ENCODE peak calls at places on chromosomes 7 and 10, in eight cellular contexts. J, Q, S, D, P, L, G and M are unnamed samples.

GRCh38 chr10:27392606-27393005 is 111.5 kb upstream of the RAB18 start:
- DNase-seq in G (no peak), D (no peak), L (no peak), P (no peak), J (no peak), S (no peak), Q (no peak), M (no peak)

GRCh38 chr7:366171-366916 is 76.4 kb downstream of the FOXL3 start:
- DNase-seq in S (no peak), L (peak; percentile 17), P (no peak), G (no peak), Q (peak; percentile 40), J (no peak), D (no peak), M (no peak)

GRCh38 chr7:27900006-27900405 is 160.0 kb downstream of the TAX1BP1 start:
- DNase-seq in G (peak; percentile 27), S (no peak), P (no peak), Q (no peak), D (no peak), J (no peak), L (no peak), M (no peak)

GRCh38 chr7:105841866-105842265 is 34.5 kb downstream of the ATXN7L1 start:
- DNase-seq in S (no peak), P (no peak), G (no peak), L (no peak), J (no peak), Q (no peak), D (no peak), M (no peak)

GRCh38 chr7:69213882-69214281 is 384.4 kb upstream of the AUTS2 start:
- DNase-seq in L (no peak), D (no peak), S (no peak), Q (no peak), P (no peak), G (peak; percentile 77), J (no peak), M (no peak)

GRCh38 chr7:129664029-129665012 is 52.8 kb downstream of the NRF1 start:
- DNase-seq in G (peak; percentile 75), J (peak; percentile 9), Q (peak; percentile 49), D (no peak), L (peak; percentile 83), S (peak; percentile 85), P (peak; percentile 82), M (no peak)

GRCh38 chr7:98257701-98258100 is 5.7 kb upstream of the TECPR1 start:
- DNase-seq in Q (no peak), D (no peak), G (no peak), P (no peak), J (no peak), S (no peak), L (no peak), M (no peak)

GRCh38 chr7:94654764-94655561 is 970 bp downstream of the SGCE start:
- DNase-seq in J (peak; percentile 34), S (peak; percentile 61), Q (peak; percentile 33), G (peak; percentile 77), L (peak; percentile 48), P (peak; percentile 68), D (no peak), M (no peak)

GRCh38 chr10:58807631-58808024 is 295.0 kb downstream of the BICC1 start:
- DNase-seq in D (no peak), Q (no peak), L (peak; percentile 63), J (no peak), P (peak; percentile 99), S (peak; percentile 56), G (peak; percentile 98), M (no peak)

GRCh38 chr10:35497909-35498308 is 107.2 kb upstream of the GJD4 start:
- DNase-seq in P (no peak), S (no peak), D (no peak), G (no peak), J (no peak), Q (no peak), L (no peak), M (no peak)

DNA sequence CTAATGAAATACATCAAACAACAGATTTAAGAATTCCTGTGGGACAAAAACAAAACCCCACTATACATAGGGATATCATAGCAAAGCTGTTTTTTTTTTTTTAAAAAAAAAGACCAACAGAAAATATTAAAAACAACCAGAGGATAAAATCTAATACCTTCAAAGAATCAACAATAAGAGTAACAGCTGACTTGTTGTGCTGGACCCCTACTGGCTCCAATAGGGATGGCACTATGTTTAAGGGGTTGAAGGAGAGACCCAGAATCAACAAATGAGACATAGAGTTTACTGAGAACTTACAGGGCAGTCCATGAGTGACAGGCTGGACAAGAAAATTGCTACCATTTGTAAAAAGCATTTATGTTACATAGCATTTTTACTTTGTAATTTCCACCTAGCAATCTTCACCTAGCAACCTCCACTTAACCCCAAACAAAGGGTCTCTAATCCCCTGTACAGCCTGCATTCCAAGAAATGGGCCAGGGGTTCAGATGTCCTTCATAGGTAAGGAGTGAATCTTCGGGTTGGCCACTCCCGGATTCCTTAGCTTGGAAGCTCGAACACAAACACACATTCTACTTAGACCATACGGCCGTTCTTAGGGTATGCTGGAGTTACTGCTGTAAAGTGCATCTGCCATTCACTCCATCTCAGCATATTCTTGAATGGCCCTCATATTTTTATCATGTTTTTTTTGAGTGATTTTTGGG is 25.8 kb downstream of the ASZ1 start:
- DNase-seq in D (no peak), G (no peak), S (peak; percentile 20), Q (peak; percentile 12), J (no peak), L (peak; percentile 18), P (peak; percentile 14), M (no peak)
- TF ChIP-seq CTCF in D (no peak), G (peak; percentile 44), S (peak; percentile 40), Q (peak; percentile 63), J (no peak), L (peak; percentile 33), P (peak; percentile 54), M (peak; percentile 65)

GRCh38 chr7:44185729-44186128 is 3.5 kb downstream of the GCK start:
- DNase-seq in Q (no peak), J (no peak), S (no peak), P (no peak), G (no peak), L (no peak), D (peak; percentile 38), M (no peak)

GRCh38 chr7:44182827-44183226 is 6.4 kb downstream of the GCK start:
- DNase-seq in L (no peak), P (no peak), Q (no peak), S (no peak), D (no peak), J (no peak), G (no peak), M (no peak)

GRCh38 chr7:44184874-44185446 is 4.3 kb downstream of the GCK start:
- DNase-seq in L (no peak), S (no peak), J (no peak), G (no peak), Q (no peak), P (no peak), D (peak; percentile 23), M (no peak)

GRCh38 chr7:44184221-44184873 is 4.9 kb downstream of the GCK start:
- DNase-seq in S (peak; percentile 71), L (peak; percentile 89), J (no peak), P (peak; percentile 70), G (peak; percentile 70), Q (peak; percentile 85), D (peak; percentile 44), M (no peak)

DNA sequence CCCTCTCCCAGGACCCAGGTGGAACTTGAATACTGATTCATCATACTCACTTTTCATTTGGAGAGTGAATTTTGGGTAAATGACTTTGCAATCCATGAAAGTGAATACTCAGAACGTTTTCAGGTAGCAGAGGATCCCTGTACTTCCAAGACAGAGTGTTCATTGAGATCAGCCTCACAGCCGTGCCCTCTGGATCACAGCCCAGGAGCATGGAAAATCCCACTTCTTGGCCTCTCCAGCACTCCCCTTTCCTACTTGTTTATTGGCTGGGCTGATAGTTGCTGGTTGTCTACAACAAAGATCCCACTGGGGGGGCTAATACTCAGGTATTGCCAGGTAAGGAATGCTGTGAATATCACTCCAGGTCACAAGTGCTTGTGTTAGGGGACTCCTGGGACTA is 5.9 kb downstream of the GCK start:
- DNase-seq in G (no peak), J (no peak), S (no peak), P (no peak), D (peak; percentile 21), L (no peak), Q (no peak), M (no peak)
- TF ChIP-seq CTCF in G (no peak), J (no peak), S (no peak), P (no peak), D (no peak), L (no peak), Q (no peak), M (no peak)

GRCh38 chr10:74063256-74063655 is 65.3 kb downstream of the VCL start:
- DNase-seq in G (peak; percentile 66), J (no peak), D (no peak), L (peak; percentile 53), P (peak; percentile 49), Q (peak; percentile 68), S (peak; percentile 38), M (no peak)

GRCh38 chr10:74055383-74056065 is 57.6 kb downstream of the VCL start:
- DNase-seq in G (no peak), L (no peak), Q (no peak), S (no peak), P (no peak), J (no peak), D (no peak), M (no peak)

GRCh38 chr10:74056081-74056818 is 58.3 kb downstream of the VCL start:
- DNase-seq in G (peak; percentile 77), D (no peak), Q (peak; percentile 72), L (peak; percentile 85), J (no peak), S (peak; percentile 85), P (peak; percentile 87), M (no peak)

GRCh38 chr10:74058071-74058470 is 60.2 kb downstream of the VCL start:
- DNase-seq in D (no peak), G (no peak), L (no peak), S (no peak), J (no peak), P (no peak), Q (no peak), M (no peak)

GRCh38 chr10:74058658-74059057 is 60.7 kb downstream of the VCL start:
- DNase-seq in J (peak; percentile 61), S (peak; percentile 43), Q (no peak), D (no peak), G (peak; percentile 29), L (no peak), P (no peak), M (no peak)
- TF ChIP-seq CTCF in J (peak; percentile 34), S (no peak), Q (no peak), D (peak; percentile 37), G (no peak), L (no peak), P (no peak), M (no peak)

DNA sequence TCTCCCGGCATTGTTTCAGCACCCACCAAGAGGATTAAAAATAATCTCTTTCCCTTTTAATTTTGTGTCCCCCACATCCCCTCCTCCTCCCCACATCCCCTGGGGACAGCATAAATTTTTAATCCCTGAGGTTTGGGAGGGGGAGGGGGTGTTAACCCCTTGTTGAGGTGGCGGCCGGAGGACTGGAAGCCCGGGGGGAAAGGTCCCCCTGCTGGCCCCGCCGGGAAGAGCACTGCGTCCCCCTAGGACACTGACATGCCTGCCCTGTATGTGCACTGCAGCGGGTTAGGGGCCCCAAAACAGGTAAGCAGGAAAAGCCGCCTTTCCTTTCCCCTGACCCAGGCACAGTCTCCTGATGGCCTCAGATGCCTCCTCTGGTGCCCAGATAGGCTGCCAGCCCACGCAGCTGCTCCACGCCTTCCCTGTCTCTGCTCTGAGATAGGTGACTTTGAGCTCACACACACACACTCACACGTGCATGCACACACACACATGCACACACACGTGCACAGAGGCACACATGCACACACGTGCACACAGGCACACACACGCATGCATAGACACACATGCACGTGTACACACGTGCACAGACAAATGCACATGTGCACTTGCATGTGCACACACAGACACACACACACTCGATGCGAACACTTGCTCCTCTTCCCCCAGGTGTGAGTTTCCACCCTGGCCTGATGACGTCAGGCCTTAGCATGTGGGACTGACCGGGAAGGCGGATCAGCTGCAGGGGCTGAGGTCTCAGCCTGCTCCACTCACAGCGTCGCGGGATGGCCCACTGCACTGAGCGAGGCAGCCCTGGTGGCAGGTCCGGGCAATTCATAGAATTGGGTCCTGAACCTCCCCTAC is 12.3 kb downstream of the CNPY1 start:
- DNase-seq in G (no peak), S (peak; percentile 8), D (no peak), L (no peak), J (peak; percentile 52), P (no peak), Q (no peak), M (no peak)
- TF ChIP-seq CTCF in G (peak; percentile 43), S (peak; percentile 50), D (peak; percentile 62), L (peak; percentile 36), J (peak; percentile 53), P (peak; percentile 54), Q (peak; percentile 76), M (peak; percentile 83)